ENCODE peak calls at places on chromosomes 2 and 18, in six cellular contexts. One of them, this sample, is unnamed. For H3K79me1, the result is how much of the 10 kb centered on the place peaks cover.

GRCh38 chr2:70556608-70557007 is 3.0 kb upstream of the TGFA start:
- DNase-seq in mesenchymal stem cell: no peak
- DNase-seq in H9: no peak
- DNase-seq in IMR-90: no peak
- DNase-seq in trophoblast cell: no peak
- DNase-seq in H1: no peak
- DNase-seq in this sample: no peak

GRCh38 chr2:55718165-55719008 is 24.7 kb upstream of the PNPT1 start:
- DNase-seq in mesenchymal stem cell: peak
- DNase-seq in H9: peak
- DNase-seq in IMR-90: peak
- DNase-seq in trophoblast cell: peak
- DNase-seq in H1: peak
- DNase-seq in this sample: peak

GRCh38 chr18:23578891-23579653 is 7.2 kb downstream of the NPC1 start:
- DNase-seq in mesenchymal stem cell: peak
- DNase-seq in H9: no peak
- DNase-seq in IMR-90: peak
- DNase-seq in trophoblast cell: no peak
- DNase-seq in H1: no peak
- DNase-seq in this sample: no peak

GRCh38 chr18:8603663-8604520 is 5.3 kb upstream of the RAB12 start:
- DNase-seq in mesenchymal stem cell: no peak
- DNase-seq in H9: no peak
- DNase-seq in IMR-90: no peak
- DNase-seq in trophoblast cell: no peak
- DNase-seq in H1: no peak
- DNase-seq in this sample: no peak

GRCh38 chr18:44943201-44943881 is 262.7 kb downstream of the SETBP1 start:
- DNase-seq in mesenchymal stem cell: peak
- DNase-seq in H9: peak
- DNase-seq in IMR-90: no peak
- DNase-seq in trophoblast cell: peak
- DNase-seq in H1: peak
- DNase-seq in this sample: no peak

GRCh38 chr2:138238908-138239307 is 262.7 kb upstream of the SPOPL start:
- DNase-seq in mesenchymal stem cell: no peak
- DNase-seq in H9: no peak
- DNase-seq in IMR-90: no peak
- DNase-seq in trophoblast cell: no peak
- DNase-seq in H1: no peak
- DNase-seq in this sample: no peak

GRCh38 chr18:74380916-74381315 is 65.3 kb downstream of the C18orf63 start:
- DNase-seq in mesenchymal stem cell: no peak
- DNase-seq in H9: no peak
- DNase-seq in IMR-90: no peak
- DNase-seq in trophoblast cell: no peak
- DNase-seq in H1: peak
- DNase-seq in this sample: no peak

GRCh38 chr18:78720456-78721250 is 259.0 kb upstream of the SALL3 start:
- DNase-seq in mesenchymal stem cell: no peak
- DNase-seq in H9: no peak
- DNase-seq in IMR-90: no peak
- DNase-seq in trophoblast cell: no peak
- DNase-seq in H1: peak
- DNase-seq in this sample: no peak

GRCh38 chr18:6782861-6783260 is 53.3 kb downstream of the ARHGAP28 start:
- DNase-seq in mesenchymal stem cell: no peak
- DNase-seq in H9: no peak
- DNase-seq in IMR-90: no peak
- DNase-seq in trophoblast cell: peak
- DNase-seq in H1: no peak
- DNase-seq in this sample: no peak

GRCh38 chr2:63834401-63834800 is 7.3 kb upstream of the UGP2 start:
- DNase-seq in mesenchymal stem cell: no peak
- DNase-seq in H9: no peak
- DNase-seq in IMR-90: no peak
- DNase-seq in trophoblast cell: no peak
- DNase-seq in H1: no peak
- DNase-seq in this sample: no peak

GRCh38 chr2:65856423-65856822 is 424.0 kb upstream of the SPRED2 start:
- DNase-seq in mesenchymal stem cell: no peak
- DNase-seq in H9: no peak
- DNase-seq in IMR-90: no peak
- DNase-seq in trophoblast cell: no peak
- DNase-seq in H1: no peak
- DNase-seq in this sample: no peak

GRCh38 chr2:216792222-216793001 is 67.5 kb downstream of the TNP1 start:
- DNase-seq in mesenchymal stem cell: peak
- DNase-seq in H9: peak
- DNase-seq in IMR-90: peak
- DNase-seq in trophoblast cell: peak
- DNase-seq in H1: no peak
- DNase-seq in this sample: no peak

GRCh38 chr2:17375262-17375661 is 143.0 kb downstream of the RAD51AP2 start:
- DNase-seq in mesenchymal stem cell: no peak
- DNase-seq in H9: no peak
- DNase-seq in IMR-90: no peak
- DNase-seq in trophoblast cell: no peak
- DNase-seq in H1: no peak
- DNase-seq in this sample: no peak

GRCh38 chr2:107804608-107805498 is 21.8 kb upstream of the RGPD4 start:
- DNase-seq in mesenchymal stem cell: no peak
- DNase-seq in H9: no peak
- DNase-seq in IMR-90: no peak
- DNase-seq in trophoblast cell: peak
- DNase-seq in H1: no peak
- DNase-seq in this sample: no peak

GRCh38 chr2:28720345-28720744 is 31.3 kb upstream of the PPP1CB start:
- DNase-seq in mesenchymal stem cell: no peak
- DNase-seq in H9: no peak
- DNase-seq in IMR-90: no peak
- DNase-seq in trophoblast cell: no peak
- DNase-seq in H1: no peak
- DNase-seq in this sample: no peak

GRCh38 chr18:69774831-69775230 is 172.8 kb downstream of the CD226 start:
- DNase-seq in mesenchymal stem cell: no peak
- DNase-seq in H9: no peak
- DNase-seq in IMR-90: peak
- DNase-seq in trophoblast cell: no peak
- DNase-seq in H1: no peak
- DNase-seq in this sample: no peak

GRCh38 chr2:232623768-232624553 is 9.4 kb upstream of the EFHD1 start:
- DNase-seq in mesenchymal stem cell: no peak
- DNase-seq in H9: no peak
- DNase-seq in IMR-90: no peak
- DNase-seq in trophoblast cell: no peak
- DNase-seq in H1: no peak
- DNase-seq in this sample: no peak

GRCh38 chr2:72014871-72015270 is 132.8 kb downstream of the CYP26B1 start:
- DNase-seq in mesenchymal stem cell: no peak
- DNase-seq in H9: no peak
- DNase-seq in IMR-90: no peak
- DNase-seq in trophoblast cell: no peak
- DNase-seq in H1: no peak
- DNase-seq in this sample: no peak

GRCh38 chr2:72011356-72011661 is 136.4 kb downstream of the CYP26B1 start:
- DNase-seq in mesenchymal stem cell: no peak
- DNase-seq in H9: peak
- DNase-seq in IMR-90: no peak
- DNase-seq in trophoblast cell: no peak
- DNase-seq in H1: no peak
- DNase-seq in this sample: no peak

GRCh38 chr2:72011791-72012190 is 135.9 kb downstream of the CYP26B1 start:
- DNase-seq in mesenchymal stem cell: no peak
- DNase-seq in H9: peak
- DNase-seq in IMR-90: no peak
- DNase-seq in trophoblast cell: no peak
- DNase-seq in H1: peak
- DNase-seq in this sample: no peak

GRCh38 chr2:72013726-72014125 is 133.9 kb downstream of the CYP26B1 start:
- DNase-seq in mesenchymal stem cell: no peak
- DNase-seq in H9: no peak
- DNase-seq in IMR-90: no peak
- DNase-seq in trophoblast cell: no peak
- DNase-seq in H1: no peak
- DNase-seq in this sample: no peak

GRCh38 chr2:72012886-72013574 is 134.6 kb downstream of the CYP26B1 start:
- DNase-seq in mesenchymal stem cell: no peak
- DNase-seq in H9: peak
- DNase-seq in IMR-90: no peak
- DNase-seq in trophoblast cell: peak
- DNase-seq in H1: peak
- DNase-seq in this sample: no peak
- H4K91ac ChIP-seq in mesenchymal stem cell: no peak
- H4K91ac ChIP-seq in H9: no peak
- H4K91ac ChIP-seq in IMR-90: no peak
- H4K91ac ChIP-seq in trophoblast cell: peak
- H4K91ac ChIP-seq in H1: peak
- H4K91ac ChIP-seq in this sample: no peak

DNA sequence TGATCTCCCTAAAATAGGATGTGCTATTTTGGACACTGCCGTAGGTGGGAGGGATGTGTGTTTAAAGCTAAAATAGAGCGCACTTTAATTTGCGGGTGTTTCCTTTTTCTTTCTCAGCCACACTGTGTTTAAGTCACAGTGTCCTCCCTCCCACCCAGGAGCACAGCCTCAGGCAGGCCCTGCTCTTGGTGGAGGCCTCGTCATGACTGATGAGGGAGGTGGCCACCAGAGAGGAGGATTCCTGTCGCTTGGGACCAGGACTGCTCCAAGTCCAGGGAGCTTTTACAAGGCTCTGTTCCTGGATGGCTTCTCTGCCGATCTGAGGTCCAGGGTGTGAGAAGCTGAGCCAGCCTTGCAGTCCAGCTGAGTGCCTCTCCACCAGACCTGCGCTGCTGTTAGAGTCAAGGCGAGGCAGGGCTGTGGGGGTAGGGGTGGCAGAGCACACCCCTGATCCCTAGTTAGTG is 33.5 kb downstream of the INPP4A start:
- DNase-seq in mesenchymal stem cell: no peak
- DNase-seq in H9: no peak
- DNase-seq in IMR-90: no peak
- DNase-seq in trophoblast cell: peak
- DNase-seq in H1: no peak
- DNase-seq in this sample: no peak
- H3K79me1 ChIP-seq in mesenchymal stem cell: half or more
- H3K79me1 ChIP-seq in H9: under half
- H3K79me1 ChIP-seq in IMR-90: half or more
- H3K79me1 ChIP-seq in trophoblast cell: under half
- H3K79me1 ChIP-seq in H1: under half
- H3K79me1 ChIP-seq in this sample: under half

GRCh38 chr2:67459761-67460160 is 62.6 kb downstream of the ETAA1 start:
- DNase-seq in mesenchymal stem cell: no peak
- DNase-seq in H9: no peak
- DNase-seq in IMR-90: no peak
- DNase-seq in trophoblast cell: no peak
- DNase-seq in H1: no peak
- DNase-seq in this sample: no peak

GRCh38 chr2:67453365-67453764 is 56.2 kb downstream of the ETAA1 start:
- DNase-seq in mesenchymal stem cell: peak
- DNase-seq in H9: no peak
- DNase-seq in IMR-90: peak
- DNase-seq in trophoblast cell: peak
- DNase-seq in H1: no peak
- DNase-seq in this sample: no peak

GRCh38 chr2:67456441-67456840 is 59.3 kb downstream of the ETAA1 start:
- DNase-seq in mesenchymal stem cell: no peak
- DNase-seq in H9: no peak
- DNase-seq in IMR-90: no peak
- DNase-seq in trophoblast cell: no peak
- DNase-seq in H1: no peak
- DNase-seq in this sample: no peak

GRCh38 chr2:67455219-67456142 is 58.3 kb downstream of the ETAA1 start:
- DNase-seq in mesenchymal stem cell: no peak
- DNase-seq in H9: no peak
- DNase-seq in IMR-90: no peak
- DNase-seq in trophoblast cell: no peak
- DNase-seq in H1: no peak
- DNase-seq in this sample: no peak

GRCh38 chr2:67457699-67458098 is 60.6 kb downstream of the ETAA1 start:
- DNase-seq in mesenchymal stem cell: no peak
- DNase-seq in H9: no peak
- DNase-seq in IMR-90: no peak
- DNase-seq in trophoblast cell: no peak
- DNase-seq in H1: no peak
- DNase-seq in this sample: no peak
- H4K91ac ChIP-seq in mesenchymal stem cell: no peak
- H4K91ac ChIP-seq in H9: no peak
- H4K91ac ChIP-seq in IMR-90: no peak
- H4K91ac ChIP-seq in trophoblast cell: no peak
- H4K91ac ChIP-seq in H1: no peak
- H4K91ac ChIP-seq in this sample: no peak

GRCh38 chr2:142813830-142814829 is 63.3 kb upstream of the KYNU start:
- DNase-seq in mesenchymal stem cell: no peak
- DNase-seq in H9: no peak
- DNase-seq in IMR-90: no peak
- DNase-seq in trophoblast cell: no peak
- DNase-seq in H1: no peak
- DNase-seq in this sample: no peak
- H3K79me1 ChIP-seq in mesenchymal stem cell: under half
- H3K79me1 ChIP-seq in H9: under half
- H3K79me1 ChIP-seq in IMR-90: under half
- H3K79me1 ChIP-seq in trophoblast cell: under half
- H3K79me1 ChIP-seq in H1: under half
- H3K79me1 ChIP-seq in this sample: under half

DNA sequence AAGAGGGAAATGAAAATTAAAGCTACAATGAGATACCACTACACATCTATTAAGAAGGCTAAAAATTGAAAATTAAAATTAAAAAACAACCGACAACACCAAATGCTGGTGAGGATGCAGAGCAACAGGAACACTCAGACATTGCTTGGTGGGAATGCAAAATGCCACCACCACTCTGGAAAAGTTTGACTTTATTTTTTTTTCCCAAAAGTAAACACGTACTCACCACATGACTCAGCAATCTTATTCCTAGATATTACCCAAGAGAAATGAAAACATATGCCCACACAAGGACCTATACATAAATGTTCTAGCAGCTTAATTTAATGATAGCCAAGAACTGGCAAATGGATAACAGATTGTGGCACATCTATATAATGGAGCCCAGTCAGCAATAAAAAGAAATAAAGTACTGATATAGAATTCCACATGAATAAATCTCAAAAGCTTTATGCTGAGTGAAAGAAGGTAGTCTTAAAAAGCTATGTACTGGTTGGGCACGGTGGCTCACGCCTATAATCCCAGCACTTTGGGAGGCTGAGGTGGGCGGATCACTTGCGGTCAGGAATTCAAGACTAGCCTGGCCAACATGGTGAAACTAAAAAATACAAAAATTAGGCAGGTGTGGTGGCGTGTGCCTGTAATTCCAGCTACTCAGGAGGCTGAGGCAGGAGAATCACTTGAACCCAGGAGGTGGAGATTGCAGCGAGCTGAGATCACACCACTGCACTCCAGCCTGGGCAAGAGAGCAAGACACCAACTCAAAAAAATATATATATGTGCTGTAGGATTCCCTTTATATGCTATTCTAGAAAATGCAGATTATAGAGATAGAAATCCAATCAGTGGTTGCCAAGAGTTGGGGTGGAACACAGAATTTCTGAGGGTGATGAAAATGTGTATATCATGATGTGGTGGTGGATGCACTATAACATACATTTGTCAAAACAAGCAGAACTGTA is 4.2 kb upstream of the PROC start:
- DNase-seq in mesenchymal stem cell: peak
- DNase-seq in H9: no peak
- DNase-seq in IMR-90: peak
- DNase-seq in trophoblast cell: no peak
- DNase-seq in H1: no peak
- DNase-seq in this sample: no peak
- H4K91ac ChIP-seq in mesenchymal stem cell: no peak
- H4K91ac ChIP-seq in H9: no peak
- H4K91ac ChIP-seq in IMR-90: peak
- H4K91ac ChIP-seq in trophoblast cell: no peak
- H4K91ac ChIP-seq in H1: no peak
- H4K91ac ChIP-seq in this sample: no peak

This sample was measured in neuronal stem cell.